ENCODE peak calls at places on chromosomes 3 and 15, in five cellular contexts. One of them, this sample, is unnamed.

GRCh38 chr15:34241376-34242350 is 16.8 kb downstream of the EMC4 start:
- DNase-seq in H1: no peak
- DNase-seq in right lobe of liver: no peak
- DNase-seq in IMR-90: peak; percentile 51
- DNase-seq in ovary: no peak
- DNase-seq in this sample: no peak

GRCh38 chr15:94135748-94136147 is 95.6 kb upstream of the MCTP2 start:
- DNase-seq in H1: no peak
- DNase-seq in right lobe of liver: no peak
- DNase-seq in IMR-90: no peak
- DNase-seq in ovary: no peak
- DNase-seq in this sample: no peak

GRCh38 chr15:90221251-90221900 is 12.4 kb downstream of the CIB1 start:
- DNase-seq in H1: peak; percentile 72
- DNase-seq in right lobe of liver: peak; percentile 77
- DNase-seq in IMR-90: peak; percentile 86
- DNase-seq in ovary: peak; percentile 87
- DNase-seq in this sample: peak; percentile 79

GRCh38 chr3:135499426-135499825 is 466.1 kb upstream of the PPP2R3A start:
- DNase-seq in H1: no peak
- DNase-seq in right lobe of liver: no peak
- DNase-seq in IMR-90: no peak
- DNase-seq in ovary: no peak
- DNase-seq in this sample: no peak

GRCh38 chr3:157174265-157174615 is 14.3 kb upstream of the CCNL1 start:
- DNase-seq in H1: no peak
- DNase-seq in right lobe of liver: peak; percentile 53
- DNase-seq in IMR-90: no peak
- DNase-seq in ovary: peak; percentile 58
- DNase-seq in this sample: peak; percentile 29

GRCh38 chr3:127639173-127640030 is 10.4 kb downstream of the PODXL2 start:
- DNase-seq in H1: no peak
- DNase-seq in right lobe of liver: no peak
- DNase-seq in IMR-90: peak; percentile 47
- DNase-seq in ovary: no peak
- DNase-seq in this sample: no peak

GRCh38 chr3:80307844-80308243 is 540.0 kb upstream of the ROBO1 start:
- DNase-seq in H1: no peak
- DNase-seq in right lobe of liver: no peak
- DNase-seq in IMR-90: no peak
- DNase-seq in ovary: no peak
- DNase-seq in this sample: no peak

GRCh38 chr3:172210355-172210754 is 171.0 kb downstream of the FNDC3B start:
- DNase-seq in H1: no peak
- DNase-seq in right lobe of liver: no peak
- DNase-seq in IMR-90: peak; percentile 35
- DNase-seq in ovary: no peak
- DNase-seq in this sample: no peak

GRCh38 chr3:149641011-149641728 is 16.7 kb downstream of the WWTR1 start:
- DNase-seq in H1: no peak
- DNase-seq in right lobe of liver: no peak
- DNase-seq in IMR-90: no peak
- DNase-seq in ovary: no peak
- DNase-seq in this sample: no peak

GRCh38 chr15:26888761-26889160 is 21.9 kb downstream of the GABRA5 start:
- DNase-seq in H1: no peak
- DNase-seq in right lobe of liver: no peak
- DNase-seq in IMR-90: no peak
- DNase-seq in ovary: no peak
- DNase-seq in this sample: no peak

GRCh38 chr15:45948226-45948625 is 313.4 kb downstream of the SQOR start:
- DNase-seq in H1: peak; percentile 13
- DNase-seq in right lobe of liver: no peak
- DNase-seq in IMR-90: no peak
- DNase-seq in ovary: no peak
- DNase-seq in this sample: no peak

GRCh38 chr3:51538115-51538458 is 432 bp upstream of the RAD54L2 start:
- DNase-seq in H1: no peak
- DNase-seq in right lobe of liver: no peak
- DNase-seq in IMR-90: no peak
- DNase-seq in ovary: no peak
- DNase-seq in this sample: peak; percentile 2

GRCh38 chr3:188497021-188497420 is 343.1 kb downstream of the LPP start:
- DNase-seq in H1: no peak
- DNase-seq in right lobe of liver: no peak
- DNase-seq in IMR-90: peak; percentile 25
- DNase-seq in ovary: no peak
- DNase-seq in this sample: no peak

GRCh38 chr15:75902129-75902557 is 1.5 kb upstream of the FBXO22 start:
- DNase-seq in H1: no peak
- DNase-seq in right lobe of liver: no peak
- DNase-seq in IMR-90: no peak
- DNase-seq in ovary: no peak
- DNase-seq in this sample: no peak

GRCh38 chr3:101721650-101721917 is 2.8 kb upstream of the CEP97 start:
- DNase-seq in H1: no peak
- DNase-seq in right lobe of liver: no peak
- DNase-seq in IMR-90: no peak
- DNase-seq in ovary: no peak
- DNase-seq in this sample: no peak
- H3K27ac ChIP-seq in H1: no peak overlapping the region
- H3K27ac ChIP-seq in right lobe of liver: no peak overlapping the region
- H3K27ac ChIP-seq in IMR-90: no peak overlapping the region
- H3K27ac ChIP-seq in ovary: no peak overlapping the region
- H3K27ac ChIP-seq in this sample: no peak overlapping the region

DNA sequence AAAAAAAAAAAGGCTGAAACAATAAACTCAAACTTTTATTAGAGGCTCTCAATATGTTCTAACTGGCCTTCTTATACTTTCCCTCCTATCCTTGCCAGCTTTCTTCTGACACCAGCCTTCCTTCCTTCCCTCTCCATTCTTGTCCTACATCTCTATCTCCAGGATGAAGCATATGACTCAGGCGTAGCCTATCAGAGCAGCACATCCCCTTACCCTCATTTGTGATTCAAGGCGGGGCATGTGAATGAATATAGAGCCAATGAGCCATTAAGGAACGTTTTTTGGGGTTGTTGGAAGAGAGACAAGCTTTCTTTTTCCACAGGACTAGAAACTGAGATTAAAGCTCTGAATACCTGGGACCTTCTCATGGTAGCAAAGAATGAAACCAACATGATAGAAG is 25.1 kb upstream of the KCNMB3 start:
- DNase-seq in H1: no peak
- DNase-seq in right lobe of liver: no peak
- DNase-seq in IMR-90: no peak
- DNase-seq in ovary: no peak
- DNase-seq in this sample: no peak
- H3K4me3 ChIP-seq in H1: no peak overlapping the region
- H3K4me3 ChIP-seq in right lobe of liver: no peak overlapping the region
- H3K4me3 ChIP-seq in IMR-90: no peak overlapping the region
- H3K4me3 ChIP-seq in ovary: no peak overlapping the region
- H3K4me3 ChIP-seq in this sample: no peak overlapping the region

DNA sequence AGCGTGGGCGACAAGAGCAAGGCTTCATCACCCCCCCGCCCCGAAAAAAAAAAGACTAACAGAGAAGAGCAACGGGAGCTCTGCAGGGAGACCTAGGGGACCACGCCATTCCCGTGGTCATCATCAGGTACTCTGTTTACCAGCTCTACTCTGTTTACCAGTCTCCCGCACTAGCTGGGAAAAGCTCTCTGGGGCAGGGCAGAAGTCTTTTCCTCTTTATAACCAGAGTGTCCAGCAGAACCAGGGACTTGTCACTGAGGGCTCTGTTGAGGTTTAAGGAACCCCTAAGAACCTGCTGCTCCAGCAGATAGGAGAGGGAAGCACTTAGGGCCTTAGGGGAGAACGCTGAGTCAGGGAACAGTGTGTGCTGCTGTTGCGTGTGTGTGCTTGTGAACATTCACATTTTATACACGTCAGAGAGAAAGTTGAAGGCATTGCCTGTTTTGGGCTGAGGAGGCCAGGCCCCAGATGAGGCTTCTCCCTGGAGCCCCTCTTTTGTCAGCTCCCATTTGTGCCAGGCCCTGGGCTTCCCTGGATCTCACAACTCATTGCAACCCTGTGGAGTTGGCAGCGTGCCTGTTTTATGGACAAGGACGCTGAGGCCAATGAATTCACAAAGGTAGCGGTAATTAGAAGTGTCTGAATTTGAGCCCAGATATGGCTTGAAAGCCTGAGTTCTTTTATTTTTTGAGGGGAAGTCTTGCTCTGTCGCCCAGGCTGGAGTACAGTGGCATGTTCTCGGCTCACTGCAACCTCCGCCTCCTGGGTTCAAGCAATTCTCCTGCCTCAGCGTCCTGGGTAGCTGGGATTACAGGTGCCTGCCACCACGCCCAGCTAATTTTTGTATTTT is 24.2 kb upstream of the ERICH6 start:
- DNase-seq in H1: no peak
- DNase-seq in right lobe of liver: peak; percentile 59
- DNase-seq in IMR-90: no peak
- DNase-seq in ovary: no peak
- DNase-seq in this sample: no peak
- TF ChIP-seq POLR2A in H1: no peak
- TF ChIP-seq POLR2A in right lobe of liver: peak; percentile 56
- TF ChIP-seq POLR2A in IMR-90: no peak
- TF ChIP-seq POLR2A in ovary: no peak
- TF ChIP-seq POLR2A in this sample: no peak

GRCh38 chr15:64117759-64118487 is 22.1 kb downstream of the SNX1 start:
- DNase-seq in H1: no peak
- DNase-seq in right lobe of liver: no peak
- DNase-seq in IMR-90: no peak
- DNase-seq in ovary: no peak
- DNase-seq in this sample: no peak

GRCh38 chr15:64111679-64112050 is 15.9 kb downstream of the SNX1 start:
- DNase-seq in H1: no peak
- DNase-seq in right lobe of liver: no peak
- DNase-seq in IMR-90: no peak
- DNase-seq in ovary: no peak
- DNase-seq in this sample: no peak

GRCh38 chr15:64110945-64111678 is 15.3 kb downstream of the SNX1 start:
- DNase-seq in H1: no peak
- DNase-seq in right lobe of liver: no peak
- DNase-seq in IMR-90: no peak
- DNase-seq in ovary: no peak
- DNase-seq in this sample: no peak

GRCh38 chr15:64112077-64112772 is 16.4 kb downstream of the SNX1 start:
- DNase-seq in H1: no peak
- DNase-seq in right lobe of liver: no peak
- DNase-seq in IMR-90: no peak
- DNase-seq in ovary: no peak
- DNase-seq in this sample: no peak

DNA sequence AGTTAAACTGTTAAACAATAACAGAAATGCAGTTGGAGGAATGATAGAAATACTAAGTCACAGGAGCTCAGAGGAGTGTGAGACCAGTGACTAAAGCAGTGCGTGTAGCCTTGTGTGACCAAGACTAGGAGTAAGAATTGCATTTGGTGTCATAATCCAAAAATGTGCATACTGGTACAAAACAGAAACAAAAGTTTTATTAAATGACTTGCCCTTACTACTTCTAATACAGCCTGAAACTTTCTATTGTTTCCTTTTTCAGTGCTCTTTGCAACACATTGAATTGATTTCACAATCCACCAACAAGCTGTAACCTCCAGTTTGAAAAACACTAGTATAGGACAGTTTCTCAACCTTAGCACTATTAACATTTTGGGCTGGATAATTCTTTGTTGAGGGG is 17.1 kb downstream of the SNX1 start:
- DNase-seq in H1: no peak
- DNase-seq in right lobe of liver: no peak
- DNase-seq in IMR-90: peak; percentile 52
- DNase-seq in ovary: no peak
- DNase-seq in this sample: no peak
- H3K27ac ChIP-seq in H1: no peak overlapping the region
- H3K27ac ChIP-seq in right lobe of liver: peak overlapping the region; percentile 12
- H3K27ac ChIP-seq in IMR-90: no peak overlapping the region
- H3K27ac ChIP-seq in ovary: no peak overlapping the region
- H3K27ac ChIP-seq in this sample: peak overlapping the region; percentile 81

DNA sequence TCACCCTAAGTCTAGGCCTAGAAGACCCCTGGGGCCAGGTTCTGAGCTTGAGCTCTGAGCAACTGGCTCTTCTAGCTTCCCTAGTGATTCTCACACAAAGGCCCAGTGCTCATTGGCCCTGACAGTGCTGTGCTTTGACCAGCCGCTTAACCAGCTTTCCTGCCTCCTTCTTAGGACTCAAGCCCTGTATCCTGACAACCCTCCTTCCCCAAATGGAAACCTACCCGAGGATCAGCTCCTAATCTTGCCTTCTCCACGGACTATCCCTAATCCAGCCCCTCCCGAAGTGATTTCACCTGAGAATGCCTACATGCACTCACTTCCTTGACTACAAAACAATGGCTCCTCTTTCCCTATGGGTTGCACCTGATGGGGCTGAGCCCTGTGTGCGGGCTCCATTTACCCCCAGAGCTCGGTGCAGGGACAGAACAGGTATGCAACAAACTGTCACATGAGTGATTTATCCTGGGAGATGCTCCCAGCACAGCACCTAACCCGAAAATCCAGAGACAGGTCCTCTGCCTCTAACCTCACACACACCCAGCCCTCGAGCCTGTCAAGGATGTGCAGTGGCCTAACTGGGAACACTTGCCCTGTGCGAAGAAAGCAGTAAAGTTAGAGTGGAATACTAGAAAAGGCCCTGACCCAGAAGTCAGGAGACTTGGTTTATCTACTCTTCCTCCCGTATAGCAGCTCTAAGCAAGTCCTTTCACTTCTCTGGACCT is 2.3 kb downstream of the MEGF11 start:
- DNase-seq in H1: no peak
- DNase-seq in right lobe of liver: no peak
- DNase-seq in IMR-90: no peak
- DNase-seq in ovary: no peak
- DNase-seq in this sample: no peak
- H3K4me3 ChIP-seq in H1: peak overlapping the region; percentile 88
- H3K4me3 ChIP-seq in right lobe of liver: no peak overlapping the region
- H3K4me3 ChIP-seq in IMR-90: no peak overlapping the region
- H3K4me3 ChIP-seq in ovary: no peak overlapping the region
- H3K4me3 ChIP-seq in this sample: no peak overlapping the region

This sample was measured in thyroid gland.